ENCODE peak calls at places on chromosomes 6 and 20, in ten cellular contexts. One of them, this sample, is unnamed.

GRCh38 chr20:2955257-2955950 is 82.1 kb downstream of the PTPRA start:
- DNase-seq in left ventricle myocardium inferior: no peak
- DNase-seq in OCI-LY7: no peak
- DNase-seq in upper lobe of right lung: no peak
- DNase-seq in adrenal gland: no peak
- DNase-seq in choroid plexus epithelial cell: peak
- DNase-seq in dorsolateral prefrontal cortex: peak
- DNase-seq in AG10803: peak
- DNase-seq in DND-41: no peak
- DNase-seq in ovary: no peak
- DNase-seq in this sample: no peak

GRCh38 chr6:108180776-108181175 is 15.0 kb downstream of the NR2E1 start:
- DNase-seq in AG10803: no peak
- DNase-seq in left ventricle myocardium inferior: no peak
- DNase-seq in DND-41: no peak
- DNase-seq in dorsolateral prefrontal cortex: no peak
- DNase-seq in OCI-LY7: no peak
- DNase-seq in adrenal gland: no peak
- DNase-seq in ovary: no peak
- DNase-seq in choroid plexus epithelial cell: no peak
- DNase-seq in upper lobe of right lung: no peak
- DNase-seq in this sample: no peak

GRCh38 chr6:4435981-4436445 is 300.6 kb upstream of the ECI2 start:
- DNase-seq in left ventricle myocardium inferior: no peak
- DNase-seq in adrenal gland: no peak
- DNase-seq in AG10803: no peak
- DNase-seq in DND-41: no peak
- DNase-seq in upper lobe of right lung: no peak
- DNase-seq in OCI-LY7: no peak
- DNase-seq in dorsolateral prefrontal cortex: no peak
- DNase-seq in choroid plexus epithelial cell: no peak
- DNase-seq in ovary: no peak
- DNase-seq in this sample: no peak

GRCh38 chr20:10853176-10853575 is 179.4 kb upstream of the JAG1 start:
- DNase-seq in upper lobe of right lung: no peak
- DNase-seq in DND-41: no peak
- DNase-seq in adrenal gland: no peak
- DNase-seq in choroid plexus epithelial cell: no peak
- DNase-seq in left ventricle myocardium inferior: no peak
- DNase-seq in ovary: no peak
- DNase-seq in AG10803: no peak
- DNase-seq in dorsolateral prefrontal cortex: no peak
- DNase-seq in OCI-LY7: no peak
- DNase-seq in this sample: peak

GRCh38 chr6:7532232-7532631 is 9.2 kb upstream of the DSP start:
- DNase-seq in adrenal gland: no peak
- DNase-seq in left ventricle myocardium inferior: no peak
- DNase-seq in dorsolateral prefrontal cortex: no peak
- DNase-seq in AG10803: no peak
- DNase-seq in upper lobe of right lung: peak
- DNase-seq in choroid plexus epithelial cell: no peak
- DNase-seq in ovary: no peak
- DNase-seq in OCI-LY7: no peak
- DNase-seq in DND-41: no peak
- DNase-seq in this sample: no peak

GRCh38 chr6:152184573-152185157 is 377.2 kb downstream of the ESR1 start:
- DNase-seq in upper lobe of right lung: no peak
- DNase-seq in dorsolateral prefrontal cortex: no peak
- DNase-seq in choroid plexus epithelial cell: peak
- DNase-seq in OCI-LY7: peak
- DNase-seq in left ventricle myocardium inferior: no peak
- DNase-seq in ovary: no peak
- DNase-seq in DND-41: peak
- DNase-seq in adrenal gland: no peak
- DNase-seq in AG10803: peak
- DNase-seq in this sample: no peak

GRCh38 chr6:150194200-150194599 is 51.4 kb downstream of the PPP1R14C start:
- DNase-seq in DND-41: no peak
- DNase-seq in choroid plexus epithelial cell: no peak
- DNase-seq in upper lobe of right lung: no peak
- DNase-seq in AG10803: no peak
- DNase-seq in dorsolateral prefrontal cortex: no peak
- DNase-seq in adrenal gland: no peak
- DNase-seq in OCI-LY7: no peak
- DNase-seq in left ventricle myocardium inferior: no peak
- DNase-seq in ovary: no peak
- DNase-seq in this sample: no peak

GRCh38 chr20:35854697-35855434 is 83.1 kb downstream of the PHF20 start:
- DNase-seq in DND-41: no peak
- DNase-seq in ovary: no peak
- DNase-seq in dorsolateral prefrontal cortex: no peak
- DNase-seq in OCI-LY7: no peak
- DNase-seq in upper lobe of right lung: no peak
- DNase-seq in adrenal gland: no peak
- DNase-seq in choroid plexus epithelial cell: peak
- DNase-seq in left ventricle myocardium inferior: no peak
- DNase-seq in AG10803: peak
- DNase-seq in this sample: peak

GRCh38 chr6:25329156-25329555 is 50.0 kb downstream of the CARMIL1 start:
- DNase-seq in dorsolateral prefrontal cortex: no peak
- DNase-seq in ovary: no peak
- DNase-seq in adrenal gland: no peak
- DNase-seq in upper lobe of right lung: no peak
- DNase-seq in AG10803: no peak
- DNase-seq in DND-41: no peak
- DNase-seq in left ventricle myocardium inferior: no peak
- DNase-seq in choroid plexus epithelial cell: no peak
- DNase-seq in OCI-LY7: no peak
- DNase-seq in this sample: no peak

GRCh38 chr20:3312940-3313656 is 74.1 kb upstream of the SLC4A11 start:
- DNase-seq in choroid plexus epithelial cell: peak
- DNase-seq in adrenal gland: peak
- DNase-seq in OCI-LY7: no peak
- DNase-seq in ovary: no peak
- DNase-seq in DND-41: no peak
- DNase-seq in upper lobe of right lung: no peak
- DNase-seq in left ventricle myocardium inferior: no peak
- DNase-seq in AG10803: peak
- DNase-seq in dorsolateral prefrontal cortex: no peak
- DNase-seq in this sample: peak

GRCh38 chr20:17505664-17506517 is 25.3 kb downstream of the BFSP1 start:
- DNase-seq in OCI-LY7: no peak
- DNase-seq in ovary: no peak
- DNase-seq in AG10803: peak
- DNase-seq in left ventricle myocardium inferior: no peak
- DNase-seq in DND-41: no peak
- DNase-seq in dorsolateral prefrontal cortex: no peak
- DNase-seq in upper lobe of right lung: no peak
- DNase-seq in adrenal gland: peak
- DNase-seq in choroid plexus epithelial cell: peak
- DNase-seq in this sample: peak
- H3K4me3 ChIP-seq in OCI-LY7: peak
- H3K4me3 ChIP-seq in ovary: no peak
- H3K4me3 ChIP-seq in AG10803: peak
- H3K4me3 ChIP-seq in left ventricle myocardium inferior: peak
- H3K4me3 ChIP-seq in DND-41: no peak
- H3K4me3 ChIP-seq in dorsolateral prefrontal cortex: peak
- H3K4me3 ChIP-seq in upper lobe of right lung: peak
- H3K4me3 ChIP-seq in adrenal gland: no peak
- H3K4me3 ChIP-seq in choroid plexus epithelial cell: no peak
- H3K4me3 ChIP-seq in this sample: no peak

GRCh38 chr6:6052216-6052615 is 45.5 kb upstream of the NRN1 start:
- DNase-seq in dorsolateral prefrontal cortex: no peak
- DNase-seq in left ventricle myocardium inferior: no peak
- DNase-seq in adrenal gland: no peak
- DNase-seq in OCI-LY7: no peak
- DNase-seq in ovary: no peak
- DNase-seq in choroid plexus epithelial cell: no peak
- DNase-seq in AG10803: no peak
- DNase-seq in DND-41: no peak
- DNase-seq in upper lobe of right lung: no peak
- DNase-seq in this sample: no peak

GRCh38 chr6:6058054-6058444 is 51.3 kb upstream of the NRN1 start:
- DNase-seq in upper lobe of right lung: no peak
- DNase-seq in AG10803: no peak
- DNase-seq in OCI-LY7: no peak
- DNase-seq in adrenal gland: no peak
- DNase-seq in DND-41: no peak
- DNase-seq in dorsolateral prefrontal cortex: no peak
- DNase-seq in choroid plexus epithelial cell: no peak
- DNase-seq in ovary: no peak
- DNase-seq in left ventricle myocardium inferior: no peak
- DNase-seq in this sample: no peak

GRCh38 chr6:6057442-6058053 is 50.8 kb upstream of the NRN1 start:
- DNase-seq in choroid plexus epithelial cell: peak
- DNase-seq in AG10803: peak
- DNase-seq in OCI-LY7: peak
- DNase-seq in ovary: no peak
- DNase-seq in dorsolateral prefrontal cortex: no peak
- DNase-seq in upper lobe of right lung: no peak
- DNase-seq in adrenal gland: no peak
- DNase-seq in left ventricle myocardium inferior: no peak
- DNase-seq in DND-41: no peak
- DNase-seq in this sample: peak
- TF ChIP-seq CTCF in choroid plexus epithelial cell: peak
- TF ChIP-seq CTCF in AG10803: peak
- TF ChIP-seq CTCF in OCI-LY7: peak
- TF ChIP-seq CTCF in ovary: no peak
- TF ChIP-seq CTCF in dorsolateral prefrontal cortex: peak
- TF ChIP-seq CTCF in upper lobe of right lung: peak
- TF ChIP-seq CTCF in adrenal gland: peak
- TF ChIP-seq CTCF in left ventricle myocardium inferior: peak
- TF ChIP-seq CTCF in DND-41: peak
- TF ChIP-seq CTCF in this sample: peak

GRCh38 chr6:148055410-148055809 is 287.2 kb upstream of the SASH1 start:
- DNase-seq in adrenal gland: no peak
- DNase-seq in dorsolateral prefrontal cortex: no peak
- DNase-seq in upper lobe of right lung: no peak
- DNase-seq in left ventricle myocardium inferior: no peak
- DNase-seq in OCI-LY7: no peak
- DNase-seq in AG10803: no peak
- DNase-seq in DND-41: no peak
- DNase-seq in ovary: no peak
- DNase-seq in choroid plexus epithelial cell: no peak
- DNase-seq in this sample: no peak

GRCh38 chr6:148053209-148053608 is 289.4 kb upstream of the SASH1 start:
- DNase-seq in OCI-LY7: no peak
- DNase-seq in upper lobe of right lung: no peak
- DNase-seq in choroid plexus epithelial cell: no peak
- DNase-seq in DND-41: no peak
- DNase-seq in ovary: no peak
- DNase-seq in dorsolateral prefrontal cortex: no peak
- DNase-seq in left ventricle myocardium inferior: no peak
- DNase-seq in adrenal gland: no peak
- DNase-seq in AG10803: no peak
- DNase-seq in this sample: no peak

GRCh38 chr6:148053796-148054195 is 288.8 kb upstream of the SASH1 start:
- DNase-seq in AG10803: no peak
- DNase-seq in OCI-LY7: no peak
- DNase-seq in DND-41: no peak
- DNase-seq in left ventricle myocardium inferior: no peak
- DNase-seq in choroid plexus epithelial cell: no peak
- DNase-seq in adrenal gland: no peak
- DNase-seq in ovary: no peak
- DNase-seq in upper lobe of right lung: no peak
- DNase-seq in dorsolateral prefrontal cortex: no peak
- DNase-seq in this sample: no peak

GRCh38 chr6:148059869-148060268 is 282.8 kb upstream of the SASH1 start:
- DNase-seq in dorsolateral prefrontal cortex: no peak
- DNase-seq in left ventricle myocardium inferior: no peak
- DNase-seq in DND-41: no peak
- DNase-seq in choroid plexus epithelial cell: no peak
- DNase-seq in ovary: no peak
- DNase-seq in OCI-LY7: peak
- DNase-seq in AG10803: no peak
- DNase-seq in upper lobe of right lung: no peak
- DNase-seq in adrenal gland: no peak
- DNase-seq in this sample: no peak

DNA sequence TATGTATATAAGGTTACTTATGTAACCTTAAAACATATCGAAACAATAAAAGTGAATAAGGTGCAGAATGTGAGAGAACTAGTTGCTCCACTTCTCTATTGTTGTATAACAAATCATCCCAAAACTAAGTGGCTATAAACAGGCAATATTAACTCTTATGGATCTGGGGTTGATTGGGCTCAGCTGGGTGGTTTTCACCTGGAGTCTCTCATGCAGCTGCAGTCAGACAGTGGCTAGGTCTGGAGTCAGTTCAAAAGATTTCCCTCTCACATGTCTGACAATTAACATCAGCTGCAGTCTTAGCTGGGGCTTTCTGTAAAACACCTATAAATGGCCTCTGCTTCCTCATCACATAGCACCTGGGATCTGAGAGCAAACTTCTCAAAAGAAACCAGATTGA is 288.4 kb upstream of the SASH1 start:
- DNase-seq in choroid plexus epithelial cell: no peak
- DNase-seq in left ventricle myocardium inferior: no peak
- DNase-seq in ovary: no peak
- DNase-seq in OCI-LY7: peak
- DNase-seq in dorsolateral prefrontal cortex: no peak
- DNase-seq in DND-41: no peak
- DNase-seq in upper lobe of right lung: no peak
- DNase-seq in AG10803: no peak
- DNase-seq in adrenal gland: no peak
- DNase-seq in this sample: no peak
- H3K4me3 ChIP-seq in choroid plexus epithelial cell: no peak
- H3K4me3 ChIP-seq in left ventricle myocardium inferior: no peak
- H3K4me3 ChIP-seq in ovary: no peak
- H3K4me3 ChIP-seq in OCI-LY7: no peak
- H3K4me3 ChIP-seq in dorsolateral prefrontal cortex: no peak
- H3K4me3 ChIP-seq in DND-41: no peak
- H3K4me3 ChIP-seq in upper lobe of right lung: no peak
- H3K4me3 ChIP-seq in AG10803: no peak
- H3K4me3 ChIP-seq in adrenal gland: no peak
- H3K4me3 ChIP-seq in this sample: no peak

GRCh38 chr6:139583420-139583819 is 209.0 kb upstream of the CITED2 start:
- DNase-seq in DND-41: no peak
- DNase-seq in ovary: no peak
- DNase-seq in choroid plexus epithelial cell: peak
- DNase-seq in dorsolateral prefrontal cortex: no peak
- DNase-seq in left ventricle myocardium inferior: no peak
- DNase-seq in upper lobe of right lung: no peak
- DNase-seq in OCI-LY7: no peak
- DNase-seq in AG10803: no peak
- DNase-seq in adrenal gland: no peak
- DNase-seq in this sample: no peak
- TF ChIP-seq CTCF in DND-41: no peak
- TF ChIP-seq CTCF in ovary: no peak
- TF ChIP-seq CTCF in choroid plexus epithelial cell: no peak
- TF ChIP-seq CTCF in dorsolateral prefrontal cortex: no peak
- TF ChIP-seq CTCF in left ventricle myocardium inferior: no peak
- TF ChIP-seq CTCF in upper lobe of right lung: no peak
- TF ChIP-seq CTCF in OCI-LY7: no peak
- TF ChIP-seq CTCF in AG10803: no peak
- TF ChIP-seq CTCF in adrenal gland: no peak
- TF ChIP-seq CTCF in this sample: no peak